ENCODE peak calls at places on chromosomes 3 and 15, in seven cellular contexts. U is stomach, K is astrocyte of the spinal cord, I is Peyer's patch, H is lower leg skin, W is mammary epithelial cell, A is MCF 10A. Y is an unnamed sample.

GRCh38 chr15:59376735-59377134 is 4.1 kb upstream of the MYO1E start:
- DNase-seq in U (no peak), K (no peak), I (no peak), H (no peak), W (no peak), A (no peak), Y (no peak)

GRCh38 chr3:63387568-63387967 is 109.5 kb downstream of the SYNPR start:
- DNase-seq in U (no peak), K (peak; percentile 59), I (no peak), H (no peak), W (peak; percentile 21), A (no peak), Y (no peak)

GRCh38 chr15:77959094-77959879 is 118.2 kb downstream of the TBC1D2B start:
- DNase-seq in U (peak; percentile 83), K (peak; percentile 63), I (peak; percentile 64), H (peak; percentile 72), W (peak; percentile 57), A (peak; percentile 77), Y (peak; percentile 84)

GRCh38 chr3:58532794-58533220 is 4.2 kb downstream of the ACOX2 start:
- DNase-seq in U (peak; percentile 78), K (peak; percentile 71), I (peak; percentile 77), H (peak; percentile 63), W (peak; percentile 56), A (peak; percentile 79), Y (peak; percentile 91)

GRCh38 chr3:123284399-123285010 is 82.8 kb downstream of the SEC22A start:
- DNase-seq in U (no peak), K (no peak), I (no peak), H (no peak), W (no peak), A (no peak), Y (no peak)

GRCh38 chr15:93997071-93997658 is 234.2 kb upstream of the MCTP2 start:
- DNase-seq in U (no peak), K (peak; percentile 37), I (no peak), H (no peak), W (peak; percentile 11), A (peak; percentile 51), Y (no peak)

GRCh38 chr3:43094851-43095250 is 11.0 kb downstream of the POMGNT2 start:
- DNase-seq in U (no peak), K (no peak), I (no peak), H (no peak), W (no peak), A (no peak), Y (no peak)

GRCh38 chr15:57150066-57150865 is 226.0 kb upstream of the CGNL1 start:
- DNase-seq in U (no peak), K (peak; percentile 62), I (no peak), H (no peak), W (peak; percentile 71), A (peak; percentile 48), Y (no peak)

GRCh38 chr3:29758108-29759020 is 477.5 kb downstream of the RBMS3 start:
- DNase-seq in U (no peak), K (peak; percentile 85), I (no peak), H (no peak), W (peak; percentile 77), A (peak; percentile 93), Y (no peak)

GRCh38 chr15:30001592-30001991 is 81.2 kb upstream of the GOLGA8J start:
- DNase-seq in U (no peak), K (no peak), I (no peak), H (no peak), W (peak; percentile 9), A (no peak), Y (no peak)

GRCh38 chr15:37758412-37758811 is 176.0 kb upstream of the TMCO5A start:
- DNase-seq in U (peak; percentile 28), K (no peak), I (no peak), H (no peak), W (no peak), A (no peak), Y (no peak)

GRCh38 chr15:38854506-38854905 is 289.9 kb upstream of the RASGRP1 start:
- DNase-seq in U (no peak), K (no peak), I (no peak), H (no peak), W (peak; percentile 80), A (no peak), Y (no peak)

GRCh38 chr3:168219530-168219929 is 123.8 kb upstream of the GOLIM4 start:
- DNase-seq in U (no peak), K (no peak), I (no peak), H (no peak), W (no peak), A (no peak), Y (no peak)

GRCh38 chr15:88727439-88727838 is 75.8 kb upstream of the ACAN start:
- DNase-seq in U (peak; percentile 76), K (no peak), I (no peak), H (no peak), W (peak; percentile 20), A (no peak), Y (peak; percentile 2)

GRCh38 chr3:106824856-106825255 is 552.4 kb upstream of the CCDC54 start:
- DNase-seq in U (no peak), K (peak; percentile 84), I (no peak), H (no peak), W (peak; percentile 49), A (peak; percentile 35), Y (peak; percentile 9)
- TF ChIP-seq CTCF in U (no peak), K (peak; percentile 45), I (no peak), H (no peak), W (no peak), A (no peak), Y (no peak)

DNA sequence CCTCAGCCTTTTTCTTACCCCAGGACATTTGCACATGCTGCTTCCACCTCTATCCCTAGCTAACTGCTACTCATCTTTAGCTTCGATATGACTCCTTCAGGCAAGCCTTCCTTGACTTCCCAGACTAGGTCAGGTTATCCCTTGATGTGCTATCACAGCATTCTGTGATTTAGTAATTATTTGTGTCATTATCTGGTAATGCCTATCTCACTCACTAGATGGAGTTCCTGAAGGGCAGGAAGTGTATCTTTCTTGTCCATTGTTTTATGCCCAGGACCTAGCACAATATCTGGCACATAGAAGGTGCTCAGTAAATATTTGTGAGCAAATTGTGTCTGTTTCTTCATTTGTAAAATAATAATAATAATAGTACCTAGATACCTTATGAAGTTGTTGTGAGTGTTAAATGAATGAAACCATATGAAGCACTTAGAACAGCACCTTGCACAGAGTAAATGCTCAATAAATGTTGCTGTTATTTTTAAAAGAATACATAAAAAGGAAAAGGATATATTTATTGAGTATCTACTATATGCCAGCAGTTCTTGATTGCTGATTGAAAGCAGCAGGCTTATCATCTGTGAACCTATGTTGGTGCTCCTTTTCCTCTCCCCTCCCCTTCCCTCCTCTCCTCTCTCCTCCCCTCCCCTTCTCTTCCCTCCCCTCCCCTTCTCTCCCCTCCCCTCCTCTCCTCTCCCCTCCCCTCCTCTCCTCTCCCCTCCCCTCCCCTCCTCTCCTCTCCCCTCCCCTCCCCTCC is 31.5 kb downstream of the SQOR start:
- DNase-seq in U (no peak), K (no peak), I (no peak), H (no peak), W (no peak), A (no peak), Y (no peak)
- TF ChIP-seq CTCF in U (no peak), K (no peak), I (no peak), H (no peak), W (peak; percentile 21), A (no peak), Y (no peak)

DNA sequence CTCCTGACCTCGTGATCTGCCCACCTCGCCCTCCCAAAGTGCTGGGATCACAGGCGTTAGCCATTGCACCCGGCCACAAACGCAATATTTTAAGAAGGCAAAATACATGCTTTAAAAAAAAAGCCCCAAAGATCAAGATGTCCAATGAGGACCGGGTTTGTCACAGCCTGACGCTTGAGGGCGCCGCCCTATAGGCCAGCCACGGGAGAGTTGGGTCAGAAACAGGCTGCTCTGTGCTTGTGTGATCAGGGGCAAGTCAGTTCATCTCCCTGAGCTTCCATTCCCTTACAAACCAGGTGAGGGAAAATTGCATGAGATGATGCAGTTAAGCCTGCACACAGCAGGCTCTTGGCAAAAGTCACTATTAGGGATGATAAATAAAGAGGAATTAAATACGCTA is 23.9 kb downstream of the FAM174B start:
- DNase-seq in U (peak; percentile 22), K (no peak), I (no peak), H (no peak), W (no peak), A (no peak), Y (no peak)
- TF ChIP-seq CTCF in U (no peak), K (no peak), I (no peak), H (no peak), W (no peak), A (no peak), Y (no peak)

DNA sequence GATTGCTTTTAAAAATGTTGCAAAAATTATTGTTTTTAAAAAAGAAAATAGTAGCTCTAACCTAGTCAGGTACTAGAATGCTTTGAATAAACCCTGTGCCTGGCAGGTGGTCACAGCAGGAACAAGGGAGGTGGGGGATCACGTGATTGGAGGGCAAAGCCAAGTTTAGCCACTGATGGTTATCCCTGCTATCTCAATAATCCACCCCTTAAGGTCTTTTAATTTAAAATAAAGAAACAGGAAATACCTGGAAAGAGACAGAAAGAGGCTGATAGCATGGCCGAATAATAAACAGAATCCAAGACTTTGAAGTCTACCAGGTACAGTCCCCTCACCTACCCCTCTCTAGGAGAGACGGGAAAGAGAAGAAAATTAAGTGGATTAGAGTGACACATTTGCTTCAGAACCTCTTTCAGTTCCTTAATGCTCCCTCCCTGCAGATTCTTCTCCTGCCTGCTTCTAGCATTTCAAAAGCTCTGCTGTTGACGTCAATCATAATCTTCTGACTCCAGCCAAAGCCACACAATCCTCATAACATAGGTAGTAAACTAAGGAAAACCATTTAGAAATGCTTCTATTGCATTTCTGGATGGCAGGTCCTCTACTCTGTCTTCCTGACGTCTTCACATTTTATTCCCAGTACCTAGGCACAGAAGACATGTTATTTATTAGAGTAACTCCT is 303.4 kb upstream of the MME start:
- DNase-seq in U (no peak), K (no peak), I (no peak), H (no peak), W (no peak), A (no peak), Y (no peak)
- TF ChIP-seq CTCF in U (no peak), K (no peak), I (no peak), H (no peak), W (no peak), A (no peak), Y (no peak)

DNA sequence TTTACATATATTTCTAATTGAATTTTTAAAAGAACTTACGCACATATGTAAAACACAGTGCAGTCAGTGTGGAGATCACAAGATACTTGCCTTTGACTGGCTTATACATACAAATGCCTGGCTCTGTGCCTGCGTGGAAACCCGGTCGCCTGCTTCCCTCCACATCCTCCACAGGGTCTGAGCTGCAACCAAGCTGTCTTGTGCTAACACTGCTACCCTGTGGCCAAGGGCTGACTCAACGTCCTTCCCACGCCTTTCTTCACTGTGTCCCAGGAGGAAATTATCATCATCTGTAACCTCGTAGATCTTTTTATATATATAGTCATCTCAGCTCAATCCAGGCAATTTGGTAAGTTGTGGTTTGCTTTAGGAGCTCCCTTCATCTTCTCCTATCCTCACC is 116.9 kb downstream of the WNT7A start:
- DNase-seq in U (no peak), K (no peak), I (no peak), H (no peak), W (no peak), A (no peak), Y (no peak)
- TF ChIP-seq CTCF in U (no peak), K (no peak), I (no peak), H (no peak), W (no peak), A (no peak), Y (no peak)

Y was measured in GM13976.